ENCODE peak calls at places on chromosomes 6 and 20, in nine cellular contexts. W, U, M, K, F, Q, Y, X and O are unnamed samples.

GRCh38 chr6:73969982-73970960 is 274.3 kb downstream of the CD109 start:
- DNase-seq in W (peak; percentile 28), U (no peak), M (no peak), K (peak; percentile 68), F (no peak), Q (no peak), Y (no peak), X (no peak), O (no peak)

GRCh38 chr20:38109025-38109541 is 56.0 kb downstream of the TGM2 start:
- DNase-seq in W (peak; percentile 53), U (peak; percentile 73), M (peak; percentile 92), K (no peak), F (no peak), Q (peak; percentile 84), Y (no peak), X (no peak), O (no peak)

GRCh38 chr6:7086488-7086887 is 21.3 kb upstream of the RREB1 start:
- DNase-seq in W (peak; percentile 22), U (peak; percentile 65), M (no peak), K (no peak), F (no peak), Q (peak; percentile 30), Y (no peak), X (no peak), O (peak; percentile 30)

GRCh38 chr20:62742979-62743776 is 34.5 kb downstream of the NTSR1 start:
- DNase-seq in W (no peak), U (peak; percentile 36), M (no peak), K (no peak), F (no peak), Q (peak; percentile 5), Y (peak; percentile 59), X (no peak), O (no peak)

GRCh38 chr6:131510094-131510493 is 62.9 kb upstream of the ARG1 start:
- DNase-seq in W (no peak), U (no peak), M (no peak), K (no peak), F (no peak), Q (no peak), Y (no peak), X (no peak), O (no peak)

GRCh38 chr20:47456952-47457724 is 44.5 kb upstream of the NCOA3 start:
- DNase-seq in W (no peak), U (no peak), M (no peak), K (peak; percentile 87), F (no peak), Q (no peak), Y (no peak), X (no peak), O (no peak)

GRCh38 chr20:48186915-48187314 is 401.6 kb upstream of the SULF2 start:
- DNase-seq in W (no peak), U (no peak), M (no peak), K (no peak), F (no peak), Q (no peak), Y (no peak), X (no peak), O (no peak)

GRCh38 chr6:83183082-83183828 is 9.8 kb downstream of the PGM3 start:
- DNase-seq in W (no peak), U (no peak), M (no peak), K (peak; percentile 79), F (no peak), Q (no peak), Y (no peak), X (no peak), O (no peak)

GRCh38 chr6:144285548-144285797 is 338 bp downstream of the UTRN start:
- DNase-seq in W (no peak), U (no peak), M (no peak), K (peak; percentile 14), F (no peak), Q (no peak), Y (no peak), X (no peak), O (no peak)

DNA sequence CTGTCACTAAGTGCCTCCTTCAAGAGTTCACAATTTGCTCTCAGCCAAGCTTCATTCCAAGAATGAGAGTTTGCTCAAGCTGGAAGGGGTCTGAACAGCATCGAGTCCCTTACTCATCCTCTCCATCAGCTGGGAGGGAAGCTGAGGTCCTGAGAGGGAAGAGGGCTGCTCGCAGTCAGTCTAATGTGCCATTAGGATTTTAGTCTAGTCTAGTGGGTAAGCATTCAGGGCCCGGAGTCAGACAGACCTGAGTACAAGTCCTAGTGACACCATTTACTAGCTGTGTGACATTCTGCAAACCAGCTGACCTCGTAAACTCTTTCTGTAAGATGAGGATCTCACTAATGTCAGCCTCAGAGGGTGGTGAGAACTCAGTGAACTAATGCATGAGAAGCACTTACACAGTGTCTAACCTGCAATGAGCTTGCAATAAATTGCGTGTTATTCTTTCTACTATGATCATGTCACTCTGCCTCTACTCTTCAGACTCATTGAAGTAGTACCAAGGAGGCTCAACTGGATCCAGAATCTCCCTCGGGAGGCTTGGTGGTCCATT is 41.2 kb upstream of the ZNF831 start:
- DNase-seq in W (no peak), U (no peak), M (no peak), K (no peak), F (no peak), Q (no peak), Y (no peak), X (no peak), O (no peak)
- H3K4me1 ChIP-seq in W (no peaks in the 10 kb centered on the region), U (no peaks in the 10 kb centered on the region), M (no peaks in the 10 kb centered on the region), K (no peaks in the 10 kb centered on the region), F (no peaks in the 10 kb centered on the region), Q (no peaks in the 10 kb centered on the region), Y (no peaks in the 10 kb centered on the region), X (no peaks in the 10 kb centered on the region), O (no peaks in the 10 kb centered on the region)

GRCh38 chr6:26660096-26660425 is 515 bp upstream of the ZNF322 start:
- DNase-seq in W (no peak), U (no peak), M (peak; percentile 92), K (peak; percentile 23), F (no peak), Q (no peak), Y (no peak), X (no peak), O (no peak)

GRCh38 chr6:26657268-26657667 is 2.3 kb downstream of the ZNF322 start:
- DNase-seq in W (no peak), U (no peak), M (no peak), K (no peak), F (no peak), Q (no peak), Y (no peak), X (no peak), O (no peak)

GRCh38 chr6:26653007-26653406 is 6.5 kb downstream of the ZNF322 start:
- DNase-seq in W (no peak), U (no peak), M (no peak), K (no peak), F (no peak), Q (no peak), Y (no peak), X (no peak), O (no peak)

GRCh38 chr6:26659042-26659359 is 545 bp downstream of the ZNF322 start:
- DNase-seq in W (no peak), U (no peak), M (no peak), K (no peak), F (no peak), Q (no peak), Y (no peak), X (no peak), O (no peak)
- H3K4me3 ChIP-seq in W (peak overlapping the region; percentile 87), U (peak overlapping the region; percentile 85), M (peak overlapping the region; percentile 62), K (peak overlapping the region; percentile 75), F (peak overlapping the region; percentile 72), Q (peak overlapping the region; percentile 89), Y (peak overlapping the region; percentile 73), X (peak overlapping the region; percentile 78), O (peak overlapping the region; percentile 89)

DNA sequence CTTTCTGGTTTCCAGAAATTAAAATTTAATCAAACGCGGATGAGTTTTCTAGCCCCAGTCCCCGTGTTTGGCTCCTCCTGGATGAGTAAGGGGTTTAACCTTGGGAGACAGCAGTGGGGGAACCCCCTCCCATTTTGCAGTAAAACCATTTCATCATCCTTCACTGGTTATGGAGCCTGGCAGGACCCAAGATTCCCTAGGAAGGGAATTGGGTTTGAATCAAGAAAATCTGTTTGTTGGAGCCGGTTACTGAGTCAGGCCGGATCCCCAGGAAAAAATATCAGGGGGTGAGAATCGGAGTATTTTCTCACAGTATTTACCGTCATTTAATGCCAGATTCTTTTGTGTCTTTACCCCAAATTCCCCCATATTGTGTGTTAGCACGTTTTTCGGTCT is 769 bp downstream of the YWHAB start:
- DNase-seq in W (no peak), U (no peak), M (no peak), K (no peak), F (no peak), Q (no peak), Y (no peak), X (no peak), O (no peak)
- H3K4me1 ChIP-seq in W (peaks cover 58% of the 10 kb centered on the region), U (peaks cover 41% of the 10 kb centered on the region), M (peaks cover 59% of the 10 kb centered on the region), K (peaks cover 33% of the 10 kb centered on the region), F (peaks cover 5% of the 10 kb centered on the region), Q (peaks cover 67% of the 10 kb centered on the region), Y (peaks cover 58% of the 10 kb centered on the region), X (peaks cover 51% of the 10 kb centered on the region), O (peaks cover 4% of the 10 kb centered on the region)

DNA sequence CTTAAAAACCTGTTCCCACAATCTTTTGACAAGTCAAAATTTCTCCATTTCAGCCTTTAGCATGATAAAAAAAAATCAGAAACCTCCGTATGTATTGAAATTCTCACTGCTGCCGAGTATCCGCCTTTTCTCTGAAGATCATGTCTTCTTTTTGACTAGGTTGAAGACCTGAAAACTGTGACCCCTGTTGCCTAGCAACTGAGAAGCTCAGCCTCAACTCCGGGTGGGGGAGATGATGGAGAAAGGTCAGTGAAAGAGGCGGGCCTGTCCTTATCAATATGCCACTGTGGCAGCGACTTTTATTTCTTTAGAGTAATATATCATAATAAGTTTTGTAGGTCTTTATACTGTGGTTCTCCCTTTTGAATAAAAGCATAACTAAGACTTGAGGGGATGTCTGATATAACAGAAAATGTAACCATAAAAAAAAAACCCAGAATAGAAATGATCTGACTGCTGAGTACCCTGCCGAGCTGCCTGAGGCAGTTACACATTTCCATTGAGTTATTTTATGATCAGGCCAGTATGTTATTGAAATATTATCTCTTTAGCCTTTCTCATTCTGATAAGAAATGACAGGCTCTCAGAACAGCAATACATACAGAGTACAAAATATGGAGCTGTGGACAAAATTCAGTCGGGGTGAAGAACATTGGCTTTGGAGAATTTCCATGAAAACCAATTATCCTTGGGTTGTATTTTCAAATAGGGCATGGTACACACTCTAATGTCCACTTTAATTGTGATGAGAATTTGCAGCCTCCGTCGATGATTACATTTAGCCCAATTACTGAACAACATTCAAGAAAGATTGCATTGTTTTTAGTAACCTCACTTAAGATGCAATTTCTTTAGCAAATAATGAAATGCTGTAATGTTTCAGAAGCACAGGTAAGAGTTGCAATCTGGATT is 136.7 kb upstream of the EEF1E1 start:
- DNase-seq in W (no peak), U (no peak), M (no peak), K (no peak), F (peak; percentile 61), Q (no peak), Y (no peak), X (no peak), O (no peak)
- H3K4me3 ChIP-seq in W (no peak overlapping the region), U (no peak overlapping the region), M (no peak overlapping the region), K (no peak overlapping the region), F (peak overlapping the region; percentile 64), Q (no peak overlapping the region), Y (no peak overlapping the region), X (no peak overlapping the region), O (no peak overlapping the region)

DNA sequence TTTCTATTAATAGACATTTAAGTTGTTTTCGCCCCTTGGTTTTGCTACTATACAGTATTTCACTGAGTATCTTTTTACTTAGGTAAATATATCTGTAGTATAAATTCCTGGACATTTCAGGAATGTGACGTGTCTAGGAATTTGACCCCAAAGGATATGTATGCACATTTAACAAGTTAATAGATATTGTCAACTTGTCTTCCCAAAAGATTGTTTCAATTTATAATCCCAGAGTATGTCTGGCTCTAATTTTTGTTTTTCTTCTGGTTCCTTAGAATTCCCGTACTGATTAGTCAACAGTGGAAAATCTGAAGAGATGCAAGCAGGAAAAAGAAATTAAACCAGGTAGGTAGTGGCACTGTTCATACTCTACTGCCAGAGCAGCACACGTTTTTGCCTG is 7.1 kb downstream of the PKIG start:
- DNase-seq in W (no peak), U (no peak), M (no peak), K (no peak), F (no peak), Q (no peak), Y (no peak), X (no peak), O (no peak)
- H3K4me1 ChIP-seq in W (peaks cover 96% of the 10 kb centered on the region), U (peaks cover 58% of the 10 kb centered on the region), M (peaks cover 82% of the 10 kb centered on the region), K (peaks cover 11% of the 10 kb centered on the region), F (no peaks in the 10 kb centered on the region), Q (peaks cover 93% of the 10 kb centered on the region), Y (peaks cover 17% of the 10 kb centered on the region), X (peaks cover 58% of the 10 kb centered on the region), O (peaks cover 6% of the 10 kb centered on the region)